ENCODE peak calls at places on chromosomes 1 and 21, in four cellular contexts. L is endothelial cell of umbilical vein, B is breast epithelium, T is sigmoid colon. K is an unnamed sample.

GRCh38 chr1:16181887-16182719 is 26.2 kb upstream of the EPHA2 start:
- DNase-seq in L (peak), B (peak), T (peak), K (peak)

GRCh38 chr21:44736291-44737004 is 25.1 kb upstream of the TSPEAR start:
- DNase-seq in L (no peak), B (no peak), T (no peak), K (peak)

GRCh38 chr1:233584376-233584775 is 29.5 kb upstream of the KCNK1 start:
- DNase-seq in L (no peak), B (no peak), T (no peak), K (no peak)

GRCh38 chr1:231401478-231401877 is 20.6 kb downstream of the EGLN1 start:
- DNase-seq in L (no peak), B (no peak), T (no peak), K (no peak)

GRCh38 chr1:183633676-183634343 is 1.8 kb downstream of the ARPC5 start:
- DNase-seq in L (peak), B (no peak), T (no peak), K (no peak)

GRCh38 chr1:30356839-30357238 is 366.5 kb downstream of the MATN1 start:
- DNase-seq in L (no peak), B (no peak), T (no peak), K (no peak)

GRCh38 chr1:17405898-17406759 is 33.3 kb downstream of the RCC2 start:
- DNase-seq in L (peak), B (peak), T (no peak), K (no peak)

GRCh38 chr1:38005195-38006007 is at the start of gene FHL3:
- DNase-seq in L (peak), B (no peak), T (peak), K (peak)

GRCh38 chr21:38229260-38229877 is 27.4 kb upstream of the KCNJ15 start:
- DNase-seq in L (no peak), B (no peak), T (no peak), K (no peak)

GRCh38 chr1:245542365-245542764 is 387.6 kb downstream of the KIF26B start:
- DNase-seq in L (no peak), B (no peak), T (no peak), K (no peak)

GRCh38 chr1:32748348-32748747 is 45.8 kb upstream of the SYNC start:
- DNase-seq in L (no peak), B (no peak), T (no peak), K (no peak)

GRCh38 chr1:64292399-64292798 is 89.0 kb downstream of the UBE2U start:
- DNase-seq in L (peak), B (no peak), T (no peak), K (no peak)

GRCh38 chr1:152533327-152533938 is 19.2 kb downstream of the CRCT1 start:
- DNase-seq in L (peak), B (no peak), T (no peak), K (no peak)

GRCh38 chr1:231753313-231753712 is 126.7 kb downstream of the DISC1 start:
- DNase-seq in L (no peak), B (no peak), T (no peak), K (no peak)

GRCh38 chr1:226763741-226764264 is 24.7 kb upstream of the ITPKB start:
- DNase-seq in L (peak), B (no peak), T (no peak), K (no peak)

GRCh38 chr1:66331641-66332523 is 202.1 kb upstream of the SGIP1 start:
- DNase-seq in L (peak), B (no peak), T (peak), K (peak)

GRCh38 chr1:228405979-228406265 is 713 bp downstream of the TRIM11 start:
- DNase-seq in L (no peak), B (no peak), T (no peak), K (no peak)

GRCh38 chr1:27686223-27686990 is 14.4 kb upstream of the IFI6 start:
- DNase-seq in L (no peak), B (no peak), T (no peak), K (no peak)

DNA sequence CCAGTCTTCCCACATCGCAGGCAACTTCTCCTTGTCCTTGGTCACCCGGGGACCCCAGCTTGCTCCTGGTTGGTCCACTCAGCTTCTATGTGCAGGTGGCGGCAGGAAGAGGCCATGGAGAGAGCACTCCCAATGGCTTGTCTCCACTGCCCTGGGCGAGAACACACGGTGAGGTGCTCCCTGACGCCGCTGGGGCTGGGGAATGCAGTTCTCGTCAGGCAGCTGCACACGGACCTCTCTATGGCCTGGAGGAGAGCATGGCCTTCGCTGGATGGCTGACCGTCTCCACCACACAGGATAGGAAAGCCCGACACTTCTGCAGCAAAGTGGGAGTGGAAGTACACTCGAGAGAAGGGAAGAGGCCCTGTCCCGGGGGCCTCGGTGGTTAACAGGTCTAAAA is 11.8 kb downstream of the C1orf174 start:
- DNase-seq in L (no peak), B (no peak), T (no peak), K (no peak)
- TF ChIP-seq POLR2A in L (no peak), B (no peak), T (no peak), K (no peak)

GRCh38 chr1:41919131-41919530 is 409 bp upstream of the HIVEP3 start:
- DNase-seq in L (no peak), B (no peak), T (no peak), K (no peak)

GRCh38 chr1:41917051-41917530 is 1.6 kb downstream of the HIVEP3 start:
- DNase-seq in L (no peak), B (no peak), T (no peak), K (no peak)

GRCh38 chr1:41917835-41918449 is 780 bp downstream of the HIVEP3 start:
- DNase-seq in L (peak), B (no peak), T (no peak), K (no peak)

GRCh38 chr1:41919764-41920397 is 1.2 kb upstream of the HIVEP3 start:
- DNase-seq in L (no peak), B (no peak), T (no peak), K (no peak)

GRCh38 chr1:41918450-41919043 is at the start of gene HIVEP3:
- DNase-seq in L (peak), B (no peak), T (no peak), K (no peak)
- TF ChIP-seq POLR2AphosphoS5 in L (no peak), B (no peak), T (no peak), K (no peak)

GRCh38 chr1:208160259-208160819 is 83.8 kb downstream of the PLXNA2 start:
- DNase-seq in L (no peak), B (no peak), T (peak), K (no peak)
- H3K27ac ChIP-seq in L (peak), B (no peak), T (peak), K (no peak)

GRCh38 chr1:153598309-153599172 is 14.4 kb downstream of the S100A16 start:
- DNase-seq in L (peak), B (no peak), T (peak), K (no peak)
- TF ChIP-seq POLR2A in L (no peak), B (no peak), T (no peak), K (no peak)

DNA sequence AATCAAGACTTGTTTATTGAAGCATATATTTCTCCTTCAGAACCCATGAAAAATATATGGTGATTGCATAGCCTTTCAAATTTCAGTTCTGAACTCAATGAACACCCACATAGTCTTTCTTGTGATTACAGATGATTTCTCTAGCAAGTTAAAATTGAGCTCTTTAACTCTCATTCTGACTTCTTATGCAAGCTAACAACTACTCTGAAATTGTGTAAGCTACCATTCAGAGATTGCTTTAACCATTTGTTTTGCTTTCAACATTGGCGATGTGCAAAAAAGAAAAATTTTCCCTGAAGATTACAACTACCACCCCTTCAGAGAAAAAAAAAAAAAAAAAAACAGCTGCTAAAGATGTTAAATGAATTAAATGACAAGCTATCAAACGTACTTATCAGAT is 193.9 kb downstream of the DAB1 start:
- DNase-seq in L (no peak), B (no peak), T (no peak), K (no peak)
- TF ChIP-seq POLR2AphosphoS5 in L (no peak), B (no peak), T (no peak), K (no peak)

DNA sequence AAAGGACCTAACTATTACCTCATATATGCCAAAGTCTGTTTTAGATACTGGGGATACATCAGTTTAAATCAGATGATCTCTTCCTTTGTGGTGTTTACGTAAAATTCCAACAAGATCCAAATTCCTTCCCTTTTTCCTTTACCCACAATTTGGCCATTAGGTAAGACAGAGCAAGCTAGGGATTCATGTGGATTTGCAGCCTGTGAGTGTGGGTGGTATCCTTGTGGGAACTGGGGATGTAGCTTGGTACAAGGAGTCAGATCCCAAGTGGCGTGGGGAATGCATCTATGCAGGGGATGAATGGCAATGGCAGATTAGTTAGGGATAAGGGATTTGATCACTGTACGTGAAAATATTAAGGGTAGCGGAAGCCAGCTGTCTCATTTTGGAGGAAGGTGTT is 9.8 kb upstream of the STRIP1 start:
- DNase-seq in L (no peak), B (no peak), T (no peak), K (no peak)
- H3K27ac ChIP-seq in L (no peak), B (no peak), T (no peak), K (no peak)